ENCODE peak calls at places on chromosomes 7 and 10, in four cellular contexts. H is osteocyte, O is GM19239, W is mammary epithelial cell. T is an unnamed sample.

GRCh38 chr7:134246347-134246746 is 70.4 kb downstream of the SLC35B4 start:
- DNase-seq in H (no peak), W (no peak), O (no peak), T (no peak)

GRCh38 chr10:21989453-21990154 is 13.9 kb downstream of the DNAJC1 start:
- DNase-seq in W (peak), H (no peak), O (no peak), T (no peak)

GRCh38 chr7:35894721-35895120 is 93.9 kb downstream of the SEPTIN7 start:
- DNase-seq in H (no peak), O (no peak), W (no peak), T (no peak)

GRCh38 chr10:58512470-58513188 is at the start of gene BICC1:
- DNase-seq in O (no peak), W (peak), H (peak), T (no peak)

GRCh38 chr7:117087639-117088396 is 134.5 kb downstream of the ST7 start:
- DNase-seq in O (no peak), W (no peak), H (no peak), T (no peak)

GRCh38 chr10:114103286-114103685 is 59.6 kb downstream of the ADRB1 start:
- DNase-seq in W (peak), O (no peak), H (no peak), T (no peak)

GRCh38 chr7:11430112-11430511 is 401.9 kb downstream of the THSD7A start:
- DNase-seq in H (no peak), O (no peak), W (no peak), T (no peak)

GRCh38 chr7:47746468-47746867 is 164.6 kb upstream of the TNS3 start:
- DNase-seq in H (peak), W (no peak), O (no peak), T (no peak)

GRCh38 chr7:128888756-128889095 is 21.8 kb downstream of the KCP start:
- DNase-seq in H (no peak), W (no peak), O (no peak), T (no peak)

GRCh38 chr7:97145068-97145467 is 27.6 kb downstream of the SDHAF3 start:
- DNase-seq in W (peak), O (no peak), H (no peak), T (no peak)

GRCh38 chr7:102432476-102433318 is 678 bp upstream of the ORAI2 start:
- DNase-seq in W (no peak), O (no peak), H (no peak), T (no peak)

GRCh38 chr10:102834143-102834542 is 3.1 kb downstream of the CYP17A1 start:
- DNase-seq in W (no peak), H (no peak), O (no peak), T (no peak)

GRCh38 chr7:43669286-43670081 is 59.8 kb downstream of the COA1 start:
- DNase-seq in O (no peak), W (no peak), H (no peak), T (peak)

GRCh38 chr10:6034371-6034770 is 27.8 kb downstream of the IL2RA start:
- DNase-seq in H (no peak), W (no peak), O (no peak), T (no peak)

GRCh38 chr7:114901771-114902170 is 20.1 kb upstream of the MDFIC start:
- DNase-seq in H (no peak), W (peak), O (no peak), T (no peak)

GRCh38 chr10:22420787-22421517 is 75.7 kb downstream of the SPAG6 start:
- DNase-seq in O (no peak), H (no peak), W (no peak), T (no peak)

GRCh38 chr7:25772802-25773201 is 379.2 kb upstream of the NFE2L3 start:
- DNase-seq in H (no peak), W (no peak), O (no peak), T (no peak)

GRCh38 chr7:2701406-2701805 is 13.4 kb downstream of the AMZ1 start:
- DNase-seq in H (no peak), W (no peak), O (no peak), T (no peak)